ENCODE peak calls at places on chromosome 10, in eight cellular contexts. N is SK-N-SH; S is renal cortical epithelial cell; K is right cardiac atrium; G is activated naive CD8-positive, alpha-beta T cell treated with anti-CD3 and anti-CD28 coated beads, Interleukin-2, amount 50 U/mL, for 16 hours; U is neuronal stem cell; O is occipital lobe; Q is AG08396. W is an unnamed sample.

GRCh38 chr10:72162978-72163377 is 52.8 kb upstream of the ANAPC16 start:
- DNase-seq in N (no peak), S (peak; percentile 73), K (no peak), G (no peak), U (no peak), O (no peak), Q (no peak), W (no peak)

GRCh38 chr10:28983799-28984198 is 305.1 kb upstream of the LYZL1 start:
- DNase-seq in N (no peak), S (no peak), K (no peak), G (no peak), U (no peak), O (no peak), Q (no peak), W (no peak)

GRCh38 chr10:50312464-50313437 is 61.4 kb upstream of the ASAH2 start:
- DNase-seq in N (no peak), S (peak; percentile 27), K (no peak), G (no peak), U (no peak), O (no peak), Q (peak; percentile 49), W (no peak)

GRCh38 chr10:96380821-96381220 is 22.0 kb upstream of the OPALIN start:
- DNase-seq in N (no peak), S (peak; percentile 37), K (peak; percentile 25), G (no peak), U (no peak), O (no peak), Q (no peak), W (no peak)

GRCh38 chr10:132248455-132249231 is 59.1 kb downstream of the STK32C start:
- DNase-seq in N (peak; percentile 95), S (no peak), K (no peak), G (no peak), U (peak; percentile 36), O (no peak), Q (peak; percentile 87), W (no peak)

GRCh38 chr10:605632-606325 is 83.7 kb downstream of the DIP2C start:
- DNase-seq in N (no peak), S (no peak), K (no peak), G (no peak), U (no peak), O (no peak), Q (no peak), W (no peak)

GRCh38 chr10:9733764-9734163 is 1283.9 kb upstream of the CELF2 start:
- DNase-seq in N (no peak), S (peak; percentile 0), K (no peak), G (no peak), U (no peak), O (no peak), Q (no peak), W (no peak)

GRCh38 chr10:104434601-104435000 is 81.0 kb downstream of the CFAP58 start:
- DNase-seq in N (no peak), S (no peak), K (no peak), G (no peak), U (no peak), O (no peak), Q (no peak), W (no peak)

GRCh38 chr10:50855015-50855414 is 30.4 kb downstream of the A1CF start:
- DNase-seq in N (no peak), S (no peak), K (no peak), G (no peak), U (no peak), O (no peak), Q (no peak), W (no peak)

GRCh38 chr10:44824607-44825006 is 86.5 kb upstream of the TMEM72 start:
- DNase-seq in N (no peak), S (no peak), K (no peak), G (no peak), U (no peak), O (no peak), Q (no peak), W (no peak)

GRCh38 chr10:34524369-34525091 is 290.6 kb downstream of the PARD3 start:
- DNase-seq in N (no peak), S (no peak), K (no peak), G (no peak), U (no peak), O (no peak), Q (no peak), W (no peak)

GRCh38 chr10:129706523-129706922 is 239.5 kb downstream of the MGMT start:
- DNase-seq in N (no peak), S (no peak), K (no peak), G (no peak), U (no peak), O (no peak), Q (no peak), W (no peak)

GRCh38 chr10:70847666-70848360 is 32.1 kb downstream of the SGPL1 start:
- DNase-seq in N (no peak), S (no peak), K (no peak), G (no peak), U (no peak), O (no peak), Q (no peak), W (no peak)

GRCh38 chr10:25047088-25047487 is 30.7 kb downstream of the THNSL1 start:
- DNase-seq in N (no peak), S (no peak), K (no peak), G (no peak), U (no peak), O (no peak), Q (no peak), W (no peak)

GRCh38 chr10:122021421-122021820 is 32.5 kb downstream of the TACC2 start:
- DNase-seq in N (no peak), S (no peak), K (no peak), G (no peak), U (no peak), O (no peak), Q (no peak), W (no peak)

GRCh38 chr10:60139798-60140566 is 233.6 kb upstream of the CCDC6 start:
- DNase-seq in N (no peak), S (peak; percentile 93), K (no peak), G (no peak), U (peak; percentile 33), O (no peak), Q (peak; percentile 18), W (no peak)

GRCh38 chr10:44069573-44069972 is 315.3 kb downstream of the CXCL12 start:
- DNase-seq in N (no peak), S (no peak), K (no peak), G (no peak), U (no peak), O (no peak), Q (no peak), W (no peak)

GRCh38 chr10:34689053-34689452 is 126.0 kb downstream of the PARD3 start:
- DNase-seq in N (no peak), S (no peak), K (peak; percentile 31), G (no peak), U (no peak), O (no peak), Q (peak; percentile 39), W (no peak)

GRCh38 chr10:87619705-87620104 is 40.0 kb upstream of the PAPSS2 start:
- DNase-seq in N (no peak), S (peak; percentile 48), K (no peak), G (no peak), U (no peak), O (no peak), Q (peak; percentile 52), W (no peak)

GRCh38 chr10:129678186-129678585 is 211.1 kb downstream of the MGMT start:
- DNase-seq in N (no peak), S (no peak), K (no peak), G (no peak), U (no peak), O (no peak), Q (no peak), W (no peak)

GRCh38 chr10:56928717-56929116 is 567.7 kb upstream of the ZWINT start:
- DNase-seq in N (no peak), S (no peak), K (no peak), G (no peak), U (no peak), O (no peak), Q (no peak), W (no peak)

GRCh38 chr10:16742165-16742960 is 74.9 kb downstream of the RSU1 start:
- DNase-seq in N (no peak), S (no peak), K (no peak), G (no peak), U (no peak), O (no peak), Q (no peak), W (no peak)

GRCh38 chr10:7797582-7797981 is 9.6 kb downstream of the ATP5F1C start:
- DNase-seq in N (peak; percentile 17), S (peak; percentile 92), K (no peak), G (no peak), U (no peak), O (no peak), Q (peak; percentile 85), W (no peak)

W was measured in sciatic nerve.